ENCODE peak calls at places on chromosomes 16 and 17, in five cellular contexts. E is transverse colon, J is ovary, Z is uterus, D is testis. L is an unnamed sample.

GRCh38 chr17:12472613-12473173 is 193.0 kb upstream of the MYOCD start:
- DNase-seq in Z (no peak), D (no peak), E (no peak), J (no peak), L (no peak)

GRCh38 chr17:1486802-1487695 is 5.4 kb downstream of the MYO1C start:
- DNase-seq in E (peak; percentile 95), J (peak; percentile 77), D (peak; percentile 86), Z (peak; percentile 85), L (peak; percentile 95)

GRCh38 chr17:63291243-63291642 is 154.9 kb downstream of the CYB561 start:
- DNase-seq in E (no peak), Z (no peak), J (no peak), D (no peak), L (no peak)

GRCh38 chr17:30091771-30092170 is 24.8 kb upstream of the NSRP1 start:
- DNase-seq in D (no peak), E (no peak), Z (no peak), J (no peak), L (no peak)

GRCh38 chr16:81565633-81566032 is 121.0 kb downstream of the CMIP start:
- DNase-seq in Z (no peak), D (no peak), E (no peak), J (no peak), L (no peak)

GRCh38 chr16:65975049-65975708 is 391.3 kb upstream of the CDH5 start:
- DNase-seq in E (no peak), Z (no peak), D (no peak), J (no peak), L (no peak)

GRCh38 chr17:77208217-77208808 is 67.5 kb downstream of the SEC14L1 start:
- DNase-seq in Z (peak; percentile 48), E (no peak), J (no peak), D (peak; percentile 73), L (no peak)

GRCh38 chr17:68462381-68463210 is 5.3 kb upstream of the WIPI1 start:
- DNase-seq in Z (peak; percentile 72), E (peak; percentile 73), D (peak; percentile 77), J (peak; percentile 63), L (no peak)

GRCh38 chr17:13544755-13545154 is 57.0 kb downstream of the HS3ST3A1 start:
- DNase-seq in E (no peak), Z (no peak), D (no peak), J (no peak), L (no peak)

GRCh38 chr16:24853830-24854229 is 8.1 kb downstream of the SLC5A11 start:
- DNase-seq in J (peak; percentile 49), E (no peak), Z (peak; percentile 32), D (peak; percentile 60), L (peak; percentile 72)

GRCh38 chr17:78822552-78822951 is 18.1 kb downstream of the USP36 start:
- DNase-seq in D (no peak), J (peak; percentile 45), Z (no peak), E (no peak), L (no peak)

GRCh38 chr17:32493581-32494513 is 7.1 kb downstream of the CDK5R1 start:
- DNase-seq in D (no peak), E (no peak), Z (no peak), J (no peak), L (no peak)

GRCh38 chr17:16814439-16814838 is 124.4 kb downstream of the CCDC144A start:
- DNase-seq in E (no peak), J (no peak), D (no peak), Z (no peak), L (no peak)

GRCh38 chr17:27181935-27182334 is 112.0 kb upstream of the WSB1 start:
- DNase-seq in J (no peak), D (no peak), Z (no peak), E (no peak), L (no peak)

GRCh38 chr17:47176438-47176837 is 12.7 kb downstream of the CDC27 start:
- DNase-seq in Z (no peak), E (no peak), D (no peak), J (no peak), L (no peak)

GRCh38 chr16:392450-393027 is 4.5 kb upstream of the NME4 start:
- DNase-seq in Z (no peak), J (no peak), E (no peak), D (no peak), L (no peak)

GRCh38 chr17:65797809-65798208 is 236.4 kb upstream of the AXIN2 start:
- DNase-seq in Z (no peak), E (no peak), D (no peak), J (no peak), L (no peak)

GRCh38 chr16:67666538-67667433 is at the start of the genes C16orf86 and ENKD1:
- DNase-seq in J (peak; percentile 85), Z (peak; percentile 84), E (peak; percentile 88), D (peak; percentile 90), L (peak; percentile 93)

GRCh38 chr16:65537336-65537735 is 415.5 kb upstream of the CDH11 start:
- DNase-seq in E (no peak), J (no peak), D (no peak), Z (no peak), L (no peak)

GRCh38 chr16:66131895-66132294 is 234.6 kb upstream of the CDH5 start:
- DNase-seq in Z (no peak), E (no peak), D (no peak), J (no peak), L (no peak)

GRCh38 chr16:22366371-22366770 is 8.0 kb downstream of the CDR2 start:
- DNase-seq in D (no peak), J (no peak), E (no peak), Z (no peak), L (no peak)

GRCh38 chr16:68079616-68080344 is 5.4 kb upstream of the NFATC3 start:
- DNase-seq in J (peak; percentile 65), E (peak; percentile 89), D (peak; percentile 93), Z (peak; percentile 79), L (peak; percentile 50)

GRCh38 chr16:73053379-73054130 is 5.6 kb upstream of the ZFHX3 start:
- DNase-seq in J (no peak), Z (no peak), E (no peak), D (no peak), L (no peak)

GRCh38 chr16:1414532-1415265 is at the start of gene UNKL:
- DNase-seq in D (peak; percentile 76), J (peak; percentile 90), E (peak; percentile 85), Z (peak; percentile 83), L (peak; percentile 98)

GRCh38 chr16:1691276-1691675 is 13.2 kb downstream of the JPT2 start:
- DNase-seq in D (no peak), E (no peak), J (no peak), Z (no peak), L (no peak)

GRCh38 chr16:56269824-56270684 is 78.8 kb downstream of the GNAO1 start:
- DNase-seq in D (peak; percentile 77), E (peak; percentile 40), Z (peak; percentile 36), J (no peak), L (no peak)

GRCh38 chr16:1097800-1098199 is 1.8 kb upstream of the C1QTNF8 start:
- DNase-seq in D (no peak), Z (no peak), J (no peak), E (no peak), L (no peak)

DNA sequence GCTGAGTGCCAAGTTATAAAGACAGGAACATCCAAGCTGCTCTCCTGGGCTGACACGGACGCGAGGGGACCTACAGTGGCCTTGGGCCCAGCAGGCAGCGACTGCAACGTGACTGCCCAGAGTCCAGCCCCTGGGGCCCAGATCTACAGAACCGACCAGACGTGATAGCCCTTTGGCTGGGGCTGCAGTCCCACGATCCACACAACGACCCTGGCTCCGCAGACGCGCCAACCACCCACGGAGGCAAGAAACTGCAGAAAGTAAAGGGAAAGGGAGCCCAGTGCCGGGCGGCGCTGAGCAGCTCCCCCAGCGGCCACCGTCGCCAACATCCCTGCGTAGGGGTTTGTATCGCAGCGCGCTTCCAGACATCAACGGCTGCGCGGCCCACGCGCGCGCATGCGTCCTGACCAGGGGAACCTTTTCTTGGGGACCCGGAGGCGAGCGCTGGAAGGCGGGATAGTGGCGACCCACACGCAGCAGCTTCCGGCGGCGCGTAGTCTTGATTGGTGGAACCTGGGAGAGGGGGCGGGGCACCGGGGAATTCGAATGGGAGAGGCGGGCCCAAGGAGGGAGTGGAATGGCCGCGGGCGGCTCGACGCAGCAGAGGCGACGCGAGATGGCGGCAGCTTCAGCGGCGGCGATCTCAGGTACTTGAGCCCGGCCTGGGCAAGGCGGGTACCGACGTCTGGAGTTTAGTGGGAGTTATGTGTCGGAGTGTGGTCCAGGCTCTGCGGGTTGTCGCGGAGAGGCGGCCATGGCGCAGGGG is at the start of gene KIF22:
- DNase-seq in J (peak; percentile 99), Z (peak; percentile 99), E (peak; percentile 100), D (peak; percentile 99), L (peak; percentile 99)
- TF ChIP-seq POLR2A in J (peak; percentile 48), Z (peak; percentile 88), E (peak; percentile 77), D (peak; percentile 54), L (peak; percentile 78)

DNA sequence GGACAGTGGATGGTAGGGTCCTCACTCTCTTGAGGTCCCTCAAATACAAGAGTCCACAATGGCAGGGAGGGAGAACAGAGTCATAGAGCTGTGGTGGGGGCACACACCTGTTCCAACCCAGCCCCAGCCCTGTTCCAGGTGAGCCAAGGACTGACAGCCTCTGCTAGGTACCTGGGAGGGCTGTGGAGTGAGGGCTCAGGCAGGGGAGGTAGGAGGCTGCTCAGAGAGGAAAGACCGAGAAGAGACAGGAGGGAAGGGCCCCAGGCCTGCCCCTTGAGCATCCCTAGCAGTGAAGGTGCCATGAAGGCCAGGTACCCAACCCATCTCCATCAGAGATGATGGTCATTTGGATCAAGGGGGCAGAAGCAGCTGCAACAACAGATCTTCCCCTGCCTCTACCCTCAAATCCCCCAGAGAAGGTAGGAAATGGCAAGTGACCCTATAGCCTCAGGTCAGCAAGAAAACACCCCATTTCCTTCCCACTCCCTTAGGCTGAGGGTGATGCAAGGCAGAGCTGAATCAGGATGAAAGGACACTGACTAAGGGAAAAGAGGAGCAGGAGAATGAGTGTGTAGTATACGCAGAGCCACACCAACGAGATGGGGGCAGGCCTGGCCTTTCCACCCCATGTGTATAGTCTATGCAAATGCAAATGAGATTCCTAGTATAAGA is 28.6 kb downstream of the CD300LG start:
- DNase-seq in Z (no peak), D (no peak), E (no peak), J (no peak), L (no peak)
- TF ChIP-seq POLR2A in Z (no peak), D (no peak), E (no peak), J (no peak), L (no peak)

GRCh38 chr17:61627658-61628057 is 36.6 kb upstream of the NACA2 start:
- DNase-seq in E (no peak), Z (no peak), D (no peak), J (no peak), L (no peak)
- TF ChIP-seq POLR2A in E (no peak), Z (no peak), D (no peak), J (no peak), L (no peak)

DNA sequence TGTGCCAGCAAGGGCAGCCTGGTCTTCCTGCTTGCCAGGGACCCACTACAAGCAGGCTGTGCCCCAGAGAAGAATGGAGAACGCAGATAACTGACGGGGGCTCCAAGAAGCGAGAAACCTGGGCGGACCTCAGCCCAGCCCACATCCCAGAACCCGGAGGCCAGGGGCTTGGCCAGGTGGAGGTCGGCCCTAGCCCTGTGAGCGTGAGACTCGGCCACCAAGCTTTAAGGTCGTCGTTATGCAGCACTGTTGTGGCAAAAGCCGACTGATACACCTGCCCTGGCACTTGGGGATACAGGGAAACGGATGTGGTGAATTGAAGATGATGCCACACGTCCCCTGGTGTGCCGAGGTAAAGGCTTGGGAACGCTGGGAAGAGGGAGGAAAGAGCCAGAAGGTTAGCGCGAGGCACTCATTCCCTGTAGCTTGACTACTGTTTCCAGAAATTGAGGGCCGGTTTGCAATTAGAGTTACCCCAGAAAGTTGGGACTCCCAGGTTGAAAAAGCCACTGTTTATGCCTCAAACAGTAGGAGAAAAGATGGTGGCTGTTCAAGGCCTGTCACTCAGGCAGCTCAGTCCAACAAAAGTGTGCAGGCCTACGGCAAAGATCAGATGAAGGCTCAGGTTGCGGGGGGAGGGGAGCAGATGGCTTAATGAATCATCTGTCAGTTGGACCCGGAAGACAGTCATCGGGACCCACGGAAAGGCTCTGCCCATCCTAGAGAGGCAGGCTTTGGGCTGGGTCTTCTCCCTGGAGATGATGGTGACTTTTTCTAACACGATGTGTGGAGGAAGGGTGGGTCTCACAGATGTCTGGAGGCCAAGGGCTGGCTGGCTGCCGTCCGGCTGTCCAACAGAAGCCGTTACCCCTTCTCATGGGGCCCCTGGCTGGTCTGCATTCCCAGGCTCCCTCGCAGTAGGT is 45.6 kb upstream of the BAHCC1 start:
- DNase-seq in E (no peak), J (no peak), D (no peak), Z (no peak), L (no peak)
- TF ChIP-seq POLR2A in E (no peak), J (no peak), D (no peak), Z (no peak), L (no peak)

L was measured in upper lobe of left lung.